ENCODE peak calls at places on chromosome 6, in eight cellular contexts. One of them, this sample, is unnamed.

GRCh38 chr6:5619249-5619648 is 357.9 kb downstream of the FARS2 start:
- DNase-seq in mesothelial cell of epicardium: no peak
- DNase-seq in left ventricle myocardium inferior: no peak
- DNase-seq in AG10803: no peak
- DNase-seq in OCI-LY7: peak
- DNase-seq in fibroblast of lung: no peak
- DNase-seq in A549: no peak
- DNase-seq in WTC11: no peak
- DNase-seq in this sample: no peak

GRCh38 chr6:35296931-35297330 is 687 bp upstream of the DEF6 start:
- DNase-seq in mesothelial cell of epicardium: no peak
- DNase-seq in left ventricle myocardium inferior: no peak
- DNase-seq in AG10803: no peak
- DNase-seq in OCI-LY7: no peak
- DNase-seq in fibroblast of lung: no peak
- DNase-seq in A549: no peak
- DNase-seq in WTC11: no peak
- DNase-seq in this sample: no peak

GRCh38 chr6:100237881-100238280 is 226.8 kb downstream of the SIM1 start:
- DNase-seq in mesothelial cell of epicardium: no peak
- DNase-seq in left ventricle myocardium inferior: no peak
- DNase-seq in AG10803: peak
- DNase-seq in OCI-LY7: no peak
- DNase-seq in fibroblast of lung: peak
- DNase-seq in A549: no peak
- DNase-seq in WTC11: no peak
- DNase-seq in this sample: peak

GRCh38 chr6:13454286-13455221 is 32.8 kb downstream of the GFOD1 start:
- DNase-seq in mesothelial cell of epicardium: no peak
- DNase-seq in left ventricle myocardium inferior: peak
- DNase-seq in AG10803: peak
- DNase-seq in OCI-LY7: peak
- DNase-seq in fibroblast of lung: peak
- DNase-seq in A549: no peak
- DNase-seq in WTC11: no peak
- DNase-seq in this sample: peak

GRCh38 chr6:165487950-165488349 is 175.1 kb downstream of the PDE10A start:
- DNase-seq in mesothelial cell of epicardium: no peak
- DNase-seq in left ventricle myocardium inferior: no peak
- DNase-seq in AG10803: peak
- DNase-seq in OCI-LY7: no peak
- DNase-seq in fibroblast of lung: no peak
- DNase-seq in A549: no peak
- DNase-seq in WTC11: no peak
- DNase-seq in this sample: no peak

GRCh38 chr6:31246051-31246495 is 25.8 kb downstream of the HLA-C start:
- DNase-seq in mesothelial cell of epicardium: no peak
- DNase-seq in left ventricle myocardium inferior: no peak
- DNase-seq in AG10803: peak
- DNase-seq in OCI-LY7: no peak
- DNase-seq in fibroblast of lung: peak
- DNase-seq in A549: no peak
- DNase-seq in WTC11: no peak
- DNase-seq in this sample: peak

GRCh38 chr6:125279961-125280360 is 21.8 kb downstream of the HDDC2 start:
- DNase-seq in mesothelial cell of epicardium: no peak
- DNase-seq in left ventricle myocardium inferior: no peak
- DNase-seq in AG10803: no peak
- DNase-seq in OCI-LY7: no peak
- DNase-seq in fibroblast of lung: no peak
- DNase-seq in A549: no peak
- DNase-seq in WTC11: no peak
- DNase-seq in this sample: no peak

GRCh38 chr6:83341765-83342164 is 89.1 kb downstream of the ME1 start:
- DNase-seq in mesothelial cell of epicardium: no peak
- DNase-seq in left ventricle myocardium inferior: no peak
- DNase-seq in AG10803: no peak
- DNase-seq in OCI-LY7: no peak
- DNase-seq in fibroblast of lung: no peak
- DNase-seq in A549: no peak
- DNase-seq in WTC11: no peak
- DNase-seq in this sample: no peak

GRCh38 chr6:148440877-148441453 is 98.3 kb downstream of the SASH1 start:
- DNase-seq in mesothelial cell of epicardium: peak
- DNase-seq in left ventricle myocardium inferior: peak
- DNase-seq in AG10803: peak
- DNase-seq in OCI-LY7: no peak
- DNase-seq in fibroblast of lung: peak
- DNase-seq in A549: peak
- DNase-seq in WTC11: no peak
- DNase-seq in this sample: peak

GRCh38 chr6:139903411-139904157 is 529.1 kb upstream of the CITED2 start:
- DNase-seq in mesothelial cell of epicardium: no peak
- DNase-seq in left ventricle myocardium inferior: no peak
- DNase-seq in AG10803: no peak
- DNase-seq in OCI-LY7: no peak
- DNase-seq in fibroblast of lung: no peak
- DNase-seq in A549: no peak
- DNase-seq in WTC11: no peak
- DNase-seq in this sample: no peak

GRCh38 chr6:147693185-147693584 is 184.7 kb downstream of the SAMD5 start:
- DNase-seq in mesothelial cell of epicardium: no peak
- DNase-seq in left ventricle myocardium inferior: no peak
- DNase-seq in AG10803: no peak
- DNase-seq in OCI-LY7: no peak
- DNase-seq in fibroblast of lung: no peak
- DNase-seq in A549: no peak
- DNase-seq in WTC11: no peak
- DNase-seq in this sample: no peak

GRCh38 chr6:3748208-3748701 is 3.3 kb downstream of the PXDC1 start:
- DNase-seq in mesothelial cell of epicardium: no peak
- DNase-seq in left ventricle myocardium inferior: peak
- DNase-seq in AG10803: peak
- DNase-seq in OCI-LY7: peak
- DNase-seq in fibroblast of lung: peak
- DNase-seq in A549: peak
- DNase-seq in WTC11: peak
- DNase-seq in this sample: peak

GRCh38 chr6:111992851-111993250 is 61.1 kb upstream of the CCN6 start:
- DNase-seq in mesothelial cell of epicardium: no peak
- DNase-seq in left ventricle myocardium inferior: no peak
- DNase-seq in AG10803: peak
- DNase-seq in OCI-LY7: no peak
- DNase-seq in fibroblast of lung: no peak
- DNase-seq in A549: no peak
- DNase-seq in WTC11: no peak
- DNase-seq in this sample: no peak

GRCh38 chr6:7706269-7706668 is 19.6 kb upstream of the BMP6 start:
- DNase-seq in mesothelial cell of epicardium: no peak
- DNase-seq in left ventricle myocardium inferior: no peak
- DNase-seq in AG10803: no peak
- DNase-seq in OCI-LY7: no peak
- DNase-seq in fibroblast of lung: no peak
- DNase-seq in A549: no peak
- DNase-seq in WTC11: no peak
- DNase-seq in this sample: no peak

GRCh38 chr6:79385893-79386292 is 151.3 kb downstream of the LCA5 start:
- DNase-seq in mesothelial cell of epicardium: no peak
- DNase-seq in left ventricle myocardium inferior: no peak
- DNase-seq in AG10803: no peak
- DNase-seq in OCI-LY7: no peak
- DNase-seq in fibroblast of lung: peak
- DNase-seq in A549: no peak
- DNase-seq in WTC11: no peak
- DNase-seq in this sample: no peak

GRCh38 chr6:161244725-161245124 is 29.1 kb downstream of the AGPAT4 start:
- DNase-seq in mesothelial cell of epicardium: no peak
- DNase-seq in left ventricle myocardium inferior: no peak
- DNase-seq in AG10803: no peak
- DNase-seq in OCI-LY7: no peak
- DNase-seq in fibroblast of lung: no peak
- DNase-seq in A549: no peak
- DNase-seq in WTC11: no peak
- DNase-seq in this sample: no peak

GRCh38 chr6:42446370-42446769 is 5.4 kb downstream of the TRERF1 start:
- DNase-seq in mesothelial cell of epicardium: no peak
- DNase-seq in left ventricle myocardium inferior: no peak
- DNase-seq in AG10803: no peak
- DNase-seq in OCI-LY7: no peak
- DNase-seq in fibroblast of lung: no peak
- DNase-seq in A549: no peak
- DNase-seq in WTC11: no peak
- DNase-seq in this sample: no peak

DNA sequence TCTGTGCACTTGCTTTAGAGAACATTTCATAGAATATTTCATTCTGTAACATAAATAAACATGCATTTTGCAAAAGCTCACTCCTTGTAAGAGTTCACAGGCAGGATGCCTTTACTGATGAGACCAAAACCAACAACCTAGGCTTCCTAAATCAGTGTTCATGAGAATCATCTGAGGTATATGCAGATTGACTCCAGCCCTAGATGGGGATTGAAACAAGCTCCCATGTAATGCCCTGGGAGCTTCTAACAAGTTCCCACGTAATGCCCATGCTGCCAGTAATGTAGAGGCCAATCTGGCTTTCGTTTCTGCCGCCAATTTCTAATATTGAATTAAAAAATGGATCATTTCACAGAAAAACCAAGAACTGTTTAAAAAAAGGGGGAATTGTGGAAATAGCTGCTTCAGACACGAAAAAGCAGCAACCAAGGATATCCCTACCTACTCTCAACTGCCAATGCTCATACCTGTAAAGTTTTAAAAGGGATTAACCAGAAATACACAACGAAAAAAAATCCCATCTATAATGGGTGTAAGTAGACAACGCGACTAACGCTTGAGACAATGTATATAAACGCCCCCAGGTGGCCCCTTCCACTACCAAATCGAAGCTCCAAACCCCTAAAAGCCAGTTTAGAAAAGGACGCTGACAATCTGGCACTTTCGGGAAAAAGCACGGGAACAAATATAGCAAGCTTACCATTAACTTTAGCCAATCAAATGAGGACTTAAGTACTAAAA is 94.7 kb upstream of the BTN3A2 start:
- DNase-seq in mesothelial cell of epicardium: no peak
- DNase-seq in left ventricle myocardium inferior: no peak
- DNase-seq in AG10803: no peak
- DNase-seq in OCI-LY7: peak
- DNase-seq in fibroblast of lung: no peak
- DNase-seq in A549: no peak
- DNase-seq in WTC11: no peak
- DNase-seq in this sample: no peak
- TF ChIP-seq CTCF in mesothelial cell of epicardium: no peak
- TF ChIP-seq CTCF in left ventricle myocardium inferior: no peak
- TF ChIP-seq CTCF in AG10803: no peak
- TF ChIP-seq CTCF in OCI-LY7: peak
- TF ChIP-seq CTCF in fibroblast of lung: no peak
- TF ChIP-seq CTCF in A549: no peak
- TF ChIP-seq CTCF in WTC11: no peak
- TF ChIP-seq CTCF in this sample: no peak

DNA sequence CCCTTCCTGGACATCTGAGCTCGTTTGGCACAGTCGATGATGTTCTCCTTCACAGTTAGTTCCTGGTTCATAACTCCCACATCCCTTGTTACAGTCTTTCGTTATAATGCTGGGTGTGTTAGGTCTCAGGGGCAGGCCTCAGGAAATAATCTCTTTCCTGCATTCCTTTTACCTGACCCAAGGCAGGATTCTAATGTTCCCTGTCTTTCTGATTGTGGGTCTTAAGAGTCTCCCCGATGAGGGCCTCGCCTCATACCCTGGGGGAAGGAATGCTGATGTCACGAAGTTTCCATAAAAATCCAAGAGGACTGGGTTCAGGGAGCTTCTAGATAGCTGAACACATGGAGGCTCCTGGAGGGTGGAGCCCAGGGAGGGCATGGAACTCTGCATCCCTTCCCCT is 104.0 kb upstream of the CARMIL1 start:
- DNase-seq in mesothelial cell of epicardium: no peak
- DNase-seq in left ventricle myocardium inferior: no peak
- DNase-seq in AG10803: no peak
- DNase-seq in OCI-LY7: no peak
- DNase-seq in fibroblast of lung: peak
- DNase-seq in A549: no peak
- DNase-seq in WTC11: no peak
- DNase-seq in this sample: peak
- TF ChIP-seq CTCF in mesothelial cell of epicardium: no peak
- TF ChIP-seq CTCF in left ventricle myocardium inferior: no peak
- TF ChIP-seq CTCF in AG10803: no peak
- TF ChIP-seq CTCF in OCI-LY7: no peak
- TF ChIP-seq CTCF in fibroblast of lung: no peak
- TF ChIP-seq CTCF in A549: no peak
- TF ChIP-seq CTCF in WTC11: no peak
- TF ChIP-seq CTCF in this sample: no peak

GRCh38 chr6:29107758-29108157 is at the start of gene OR2J3:
- DNase-seq in mesothelial cell of epicardium: no peak
- DNase-seq in left ventricle myocardium inferior: no peak
- DNase-seq in AG10803: no peak
- DNase-seq in OCI-LY7: no peak
- DNase-seq in fibroblast of lung: no peak
- DNase-seq in A549: no peak
- DNase-seq in WTC11: no peak
- DNase-seq in this sample: no peak

GRCh38 chr6:29112135-29112534 is 4.3 kb downstream of the OR2J3 start:
- DNase-seq in mesothelial cell of epicardium: no peak
- DNase-seq in left ventricle myocardium inferior: no peak
- DNase-seq in AG10803: no peak
- DNase-seq in OCI-LY7: peak
- DNase-seq in fibroblast of lung: no peak
- DNase-seq in A549: no peak
- DNase-seq in WTC11: peak
- DNase-seq in this sample: no peak
- TF ChIP-seq CTCF in mesothelial cell of epicardium: no peak
- TF ChIP-seq CTCF in left ventricle myocardium inferior: no peak
- TF ChIP-seq CTCF in AG10803: no peak
- TF ChIP-seq CTCF in OCI-LY7: peak
- TF ChIP-seq CTCF in fibroblast of lung: no peak
- TF ChIP-seq CTCF in A549: no peak
- TF ChIP-seq CTCF in WTC11: no peak
- TF ChIP-seq CTCF in this sample: no peak

DNA sequence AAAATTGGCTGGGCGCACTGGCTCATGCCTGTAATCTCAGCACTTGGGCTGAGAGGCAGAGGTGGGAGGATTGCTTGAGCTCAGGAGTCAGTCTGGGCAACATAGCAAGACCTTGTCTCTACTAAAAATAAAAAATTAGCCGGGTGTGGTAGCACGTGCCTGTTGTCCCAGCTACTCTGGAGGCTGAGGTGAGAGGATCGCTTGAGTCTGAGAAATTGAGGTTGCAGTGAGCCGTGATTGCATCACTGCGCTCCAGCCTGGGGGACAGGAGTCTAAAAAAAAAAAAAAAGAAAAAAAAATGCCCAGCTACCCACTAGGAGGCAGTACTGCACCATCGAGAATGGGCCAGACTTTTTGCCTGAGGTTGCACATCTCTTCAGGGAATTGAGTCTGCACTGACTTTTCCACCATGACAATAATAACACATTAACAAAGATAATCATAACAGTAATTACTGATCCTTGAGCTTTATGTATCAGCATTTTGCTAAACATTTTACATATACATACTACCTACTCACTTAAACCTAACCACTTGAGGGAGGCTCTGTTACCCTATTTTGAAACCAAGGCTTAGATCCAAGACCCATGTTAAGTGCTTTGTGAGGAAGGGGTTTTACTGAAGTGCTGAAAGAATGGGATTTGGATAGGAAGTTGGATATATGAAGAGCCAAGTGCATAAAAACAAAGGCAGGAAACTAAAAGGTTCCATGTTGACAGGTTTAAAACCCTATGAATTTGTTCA is 21.0 kb downstream of the SRSF3 start:
- DNase-seq in mesothelial cell of epicardium: no peak
- DNase-seq in left ventricle myocardium inferior: no peak
- DNase-seq in AG10803: peak
- DNase-seq in OCI-LY7: peak
- DNase-seq in fibroblast of lung: peak
- DNase-seq in A549: peak
- DNase-seq in WTC11: peak
- DNase-seq in this sample: no peak
- TF ChIP-seq CTCF in mesothelial cell of epicardium: peak
- TF ChIP-seq CTCF in left ventricle myocardium inferior: peak
- TF ChIP-seq CTCF in AG10803: peak
- TF ChIP-seq CTCF in OCI-LY7: peak
- TF ChIP-seq CTCF in fibroblast of lung: peak
- TF ChIP-seq CTCF in A549: peak
- TF ChIP-seq CTCF in WTC11: peak
- TF ChIP-seq CTCF in this sample: peak